ENCODE peak calls at places on chromosomes 12 and 14, in four cellular contexts. I, E, Q and N are unnamed samples.

GRCh38 chr14:45041641-45042040 is 42.3 kb upstream of the PRPF39 start:
- ATAC-seq in I (no peak), E (no peak), Q (no peak), N (no peak)

GRCh38 chr14:54794148-54794547 is 108.5 kb downstream of the GCH1 start:
- ATAC-seq in I (no peak), E (no peak), Q (no peak), N (no peak)

GRCh38 chr12:51976376-51977160 is 25.1 kb downstream of the ACVR1B start:
- ATAC-seq in I (no peak), E (no peak), Q (no peak), N (no peak)

GRCh38 chr14:102341566-102341965 is 21.1 kb downstream of the CINP start:
- ATAC-seq in I (no peak), E (no peak), Q (no peak), N (no peak)

GRCh38 chr12:17976202-17976601 is 113.8 kb downstream of the RERGL start:
- ATAC-seq in I (no peak), E (no peak), Q (no peak), N (no peak)

GRCh38 chr14:97625512-97625911 is 828.3 kb downstream of the VRK1 start:
- ATAC-seq in I (no peak), E (no peak), Q (no peak), N (no peak)

GRCh38 chr12:111297703-111298426 is 71.0 kb downstream of the PHETA1 start:
- ATAC-seq in I (no peak), E (no peak), Q (no peak), N (no peak)

GRCh38 chr12:52976574-52977071 is 27.7 kb downstream of the KRT18 start:
- ATAC-seq in I (no peak), E (no peak), Q (no peak), N (no peak)

GRCh38 chr14:31286456-31287293 is 79.1 kb upstream of the HECTD1 start:
- ATAC-seq in I (no peak), E (no peak), Q (no peak), N (peak; percentile 56)

GRCh38 chr14:68607852-68608232 is 185.0 kb downstream of the ZFP36L1 start:
- ATAC-seq in I (peak; percentile 8), E (no peak), Q (no peak), N (no peak)

GRCh38 chr12:115451151-115451784 is 767.3 kb upstream of the TBX3 start:
- ATAC-seq in I (no peak), E (no peak), Q (no peak), N (no peak)

GRCh38 chr14:76884853-76885276 is 58.7 kb downstream of the LRRC74A start:
- ATAC-seq in I (peak; percentile 91), E (no peak), Q (no peak), N (no peak)

GRCh38 chr12:116060765-116061164 is 216.7 kb downstream of the MED13L start:
- ATAC-seq in I (no peak), E (peak; percentile 91), Q (peak; percentile 60), N (peak; percentile 94)

GRCh38 chr12:124593176-124593575 is 25.8 kb upstream of the NCOR2 start:
- ATAC-seq in I (peak; percentile 20), E (no peak), Q (no peak), N (no peak)

GRCh38 chr12:75774309-75775052 is 257.1 kb downstream of the PHLDA1 start:
- ATAC-seq in I (no peak), E (no peak), Q (no peak), N (no peak)

GRCh38 chr12:19261773-19262172 is 132.2 kb downstream of the PLEKHA5 start:
- ATAC-seq in I (no peak), E (no peak), Q (no peak), N (no peak)

GRCh38 chr12:100190013-100190394 is 10.6 kb upstream of the ACTR6 start:
- ATAC-seq in I (no peak), E (no peak), Q (no peak), N (no peak)

GRCh38 chr12:83150465-83151189 is 463.9 kb downstream of the TMTC2 start:
- ATAC-seq in I (no peak), E (no peak), Q (no peak), N (no peak)

GRCh38 chr14:69298131-69299071 is 38.4 kb downstream of the GALNT16 start:
- ATAC-seq in I (peak; percentile 86), E (no peak), Q (no peak), N (no peak)

GRCh38 chr12:123089631-123090353 is 61.1 kb downstream of the PITPNM2 start:
- ATAC-seq in I (no peak), E (peak; percentile 79), Q (no peak), N (peak; percentile 42)

GRCh38 chr14:65506801-65507200 is 94.3 kb downstream of the FUT8 start:
- ATAC-seq in I (no peak), E (no peak), Q (no peak), N (peak; percentile 25)

GRCh38 chr14:104262515-104263514 is 124.4 kb downstream of the KIF26A start:
- ATAC-seq in I (no peak), E (no peak), Q (no peak), N (no peak)

GRCh38 chr12:54658306-54659264 is 10.4 kb upstream of the DCD start:
- ATAC-seq in I (no peak), E (peak; percentile 51), Q (peak; percentile 52), N (no peak)

GRCh38 chr12:77072833-77073495 is 7.6 kb upstream of the E2F7 start:
- ATAC-seq in I (no peak), E (no peak), Q (no peak), N (no peak)

GRCh38 chr14:52012635-52013034 is 23.3 kb downstream of the RTRAF start:
- ATAC-seq in I (peak; percentile 84), E (no peak), Q (no peak), N (no peak)

GRCh38 chr12:105272814-105273416 is 36.9 kb upstream of the APPL2 start:
- ATAC-seq in I (no peak), E (no peak), Q (no peak), N (no peak)

GRCh38 chr12:80291108-80291754 is 152.8 kb upstream of the PTPRQ start:
- ATAC-seq in I (no peak), E (no peak), Q (no peak), N (no peak)

GRCh38 chr12:12925383-12925782 is 26.6 kb downstream of the GPRC5D start:
- ATAC-seq in I (no peak), E (no peak), Q (no peak), N (no peak)